ENCODE peak calls at places on chromosomes 5 and 9, in nine cellular contexts. Y, G, C, T, M, P, Q, I and J are unnamed samples.

GRCh38 chr9:97788763-97789663 is 64.0 kb upstream of the FOXE1 start:
- DNase-seq in Y (no peak), M (peak), P (no peak), Q (no peak), G (no peak), C (no peak), T (no peak), I (no peak), J (no peak)

GRCh38 chr5:68290260-68290674 is 74.7 kb downstream of the PIK3R1 start:
- DNase-seq in M (peak), T (no peak), Y (peak), Q (no peak), C (peak), P (no peak), I (no peak), G (no peak), J (no peak)

GRCh38 chr9:99296375-99296951 is 74.4 kb downstream of the SEC61B start:
- DNase-seq in P (peak), C (peak), G (peak), T (no peak), M (peak), Y (no peak), Q (no peak), I (no peak), J (no peak)

GRCh38 chr9:82604947-82605656 is 457.8 kb downstream of the RASEF start:
- DNase-seq in I (no peak), Y (no peak), G (peak), M (peak), C (no peak), P (no peak), Q (no peak), T (peak), J (no peak)

GRCh38 chr5:97026721-97027120 is 90.8 kb downstream of the LNPEP start:
- DNase-seq in M (no peak), C (no peak), G (no peak), P (no peak), Q (no peak), I (no peak), Y (no peak), T (no peak), J (no peak)

GRCh38 chr5:72427488-72428437 is 79.4 kb downstream of the ZNF366 start:
- DNase-seq in T (no peak), Q (no peak), M (no peak), I (no peak), G (no peak), C (peak), P (no peak), Y (peak), J (no peak)

GRCh38 chr9:94758844-94759243 is 32.3 kb downstream of the AOPEP start:
- DNase-seq in I (no peak), G (peak), M (no peak), T (no peak), P (no peak), C (no peak), Q (no peak), Y (no peak), J (no peak)

GRCh38 chr9:97438666-97439065 is 26.8 kb downstream of the TDRD7 start:
- DNase-seq in M (no peak), P (no peak), T (no peak), I (no peak), G (no peak), Q (no peak), C (no peak), Y (no peak), J (no peak)